ENCODE peak calls at places on chromosomes 3 and 15, in five cellular contexts. Z is cardiac fibroblast, G is HCT116, F is IMR-90, A is AG04449. N is an unnamed sample.

GRCh38 chr3:115852278-115852677 is 229.0 kb downstream of the GAP43 start:
- DNase-seq in A (no peak), Z (no peak), F (no peak), G (no peak), N (no peak)

GRCh38 chr15:88834211-88834812 is 31.1 kb downstream of the ACAN start:
- DNase-seq in F (peak; percentile 63), G (peak; percentile 22), Z (peak; percentile 45), A (peak; percentile 12), N (no peak)

GRCh38 chr15:77974416-77975331 is 102.8 kb downstream of the TBC1D2B start:
- DNase-seq in Z (no peak), G (no peak), F (no peak), A (no peak), N (no peak)

GRCh38 chr3:183287301-183287971 is 34.4 kb downstream of the B3GNT5 start:
- DNase-seq in F (peak; percentile 93), A (no peak), G (no peak), Z (peak; percentile 99), N (no peak)

GRCh38 chr15:100457201-100457600 is 71.5 kb downstream of the CERS3 start:
- DNase-seq in G (no peak), F (peak; percentile 21), A (no peak), Z (peak; percentile 28), N (peak; percentile 26)

GRCh38 chr3:129005526-129006303 is 4.6 kb downstream of the EFCC1 start:
- DNase-seq in G (no peak), A (no peak), F (peak; percentile 65), Z (no peak), N (no peak)

GRCh38 chr15:78425643-78426042 is 12.4 kb upstream of the IREB2 start:
- DNase-seq in Z (no peak), G (no peak), A (no peak), F (no peak), N (no peak)

GRCh38 chr3:196096382-196096953 is 14.6 kb upstream of the TFRC start:
- DNase-seq in Z (no peak), F (no peak), A (no peak), G (no peak), N (no peak)

GRCh38 chr3:159669024-159669476 is 319.6 kb upstream of the IL12A start:
- DNase-seq in F (peak; percentile 85), G (no peak), Z (peak; percentile 61), A (no peak), N (peak; percentile 87)

GRCh38 chr3:106945435-106945834 is 431.8 kb upstream of the CCDC54 start:
- DNase-seq in F (peak; percentile 20), Z (peak; percentile 11), G (no peak), A (no peak), N (no peak)

GRCh38 chr3:32121137-32121536 is 14.7 kb downstream of the GPD1L start:
- DNase-seq in G (no peak), A (no peak), Z (no peak), F (no peak), N (no peak)

GRCh38 chr15:43133429-43134156 is at the start of gene TMEM62:
- DNase-seq in A (no peak), Z (peak; percentile 57), F (peak; percentile 44), G (peak; percentile 76), N (no peak)

GRCh38 chr15:66046751-66047150 is 177.5 kb downstream of the RAB11A start:
- DNase-seq in A (no peak), G (no peak), F (no peak), Z (no peak), N (no peak)

DNA sequence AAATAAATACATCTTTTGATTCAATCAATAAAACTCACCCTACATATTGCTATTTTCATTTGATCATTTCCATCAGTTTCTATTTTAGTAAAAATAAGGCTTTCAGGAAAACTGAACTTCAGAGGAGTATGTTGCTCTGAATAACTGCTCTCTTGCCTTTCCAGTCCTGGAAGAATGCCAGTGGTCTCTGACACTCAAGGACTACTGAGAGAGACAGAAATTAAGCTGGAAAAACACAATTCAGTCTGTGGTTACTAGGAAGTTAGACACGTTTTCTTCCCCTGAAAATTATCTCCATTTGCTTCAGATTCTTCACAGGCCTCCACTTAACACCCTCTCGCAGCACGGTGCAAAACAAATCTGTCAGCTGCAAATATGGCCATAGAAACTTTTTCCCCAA is 353.1 kb downstream of the MAGI1 start:
- DNase-seq in Z (peak; percentile 16), A (peak; percentile 12), G (no peak), F (peak; percentile 51), N (no peak)
- TF ChIP-seq CTCF in Z (no peak), A (no peak), G (no peak), F (no peak), N (no peak)

DNA sequence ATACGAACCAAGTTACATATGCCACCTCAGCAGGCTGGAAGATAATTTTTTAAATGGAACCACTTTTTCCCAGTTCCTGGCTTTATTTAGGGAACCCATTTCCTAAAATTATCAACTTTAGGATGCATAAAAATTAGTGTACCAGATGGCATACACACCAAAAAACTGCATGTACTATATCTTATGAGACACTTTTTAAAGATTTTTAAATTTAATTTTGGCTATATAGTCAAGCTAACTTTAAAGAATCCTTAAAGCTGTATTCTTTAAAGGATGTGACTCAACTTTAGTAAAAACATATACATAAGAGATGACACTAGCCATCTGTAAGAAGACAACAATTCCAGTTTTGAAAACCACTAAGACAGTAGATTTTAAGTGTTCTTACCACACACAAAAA is 23.5 kb upstream of the SETMAR start:
- DNase-seq in F (no peak), Z (no peak), A (no peak), G (no peak), N (no peak)
- H3K4me3 ChIP-seq in F (no peak overlapping the region), Z (no peak overlapping the region), A (no peak overlapping the region), G (no peak overlapping the region), N (no peak overlapping the region)

GRCh38 chr3:194256040-194256945 is 94.8 kb downstream of the CPN2 start:
- DNase-seq in Z (no peak), G (no peak), A (no peak), F (no peak), N (no peak)

GRCh38 chr3:194255252-194256039 is 95.7 kb downstream of the CPN2 start:
- DNase-seq in A (no peak), F (no peak), G (no peak), Z (peak; percentile 61), N (no peak)

GRCh38 chr3:194253270-194253669 is 97.9 kb downstream of the CPN2 start:
- DNase-seq in A (no peak), Z (no peak), G (no peak), F (no peak), N (no peak)

GRCh38 chr3:194251891-194252560 is 99.1 kb downstream of the CPN2 start:
- DNase-seq in Z (no peak), G (no peak), F (no peak), A (no peak), N (no peak)

DNA sequence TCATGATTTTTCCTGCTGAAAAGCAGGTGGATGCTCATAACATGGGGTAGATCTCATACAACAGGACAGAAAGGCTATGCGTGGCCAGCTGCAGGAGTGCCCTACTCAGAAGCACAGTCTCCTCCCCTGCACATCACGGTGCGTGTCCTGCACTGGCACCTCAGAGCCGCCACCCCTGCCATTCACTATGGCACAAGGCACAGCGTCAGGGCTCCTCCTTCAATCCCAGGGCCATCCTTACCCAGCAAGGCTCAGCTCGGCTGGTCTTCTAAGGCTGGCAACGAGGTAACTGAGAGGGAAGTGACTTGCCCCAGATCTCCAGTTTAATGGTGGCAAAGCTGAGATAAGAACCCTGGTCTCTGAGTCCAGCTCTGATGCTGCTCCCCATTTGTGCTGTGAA is 97.1 kb downstream of the CPN2 start:
- DNase-seq in F (no peak), A (no peak), Z (no peak), G (no peak), N (no peak)
- TF ChIP-seq CTCF in F (no peak), A (no peak), Z (no peak), G (no peak), N (no peak)

DNA sequence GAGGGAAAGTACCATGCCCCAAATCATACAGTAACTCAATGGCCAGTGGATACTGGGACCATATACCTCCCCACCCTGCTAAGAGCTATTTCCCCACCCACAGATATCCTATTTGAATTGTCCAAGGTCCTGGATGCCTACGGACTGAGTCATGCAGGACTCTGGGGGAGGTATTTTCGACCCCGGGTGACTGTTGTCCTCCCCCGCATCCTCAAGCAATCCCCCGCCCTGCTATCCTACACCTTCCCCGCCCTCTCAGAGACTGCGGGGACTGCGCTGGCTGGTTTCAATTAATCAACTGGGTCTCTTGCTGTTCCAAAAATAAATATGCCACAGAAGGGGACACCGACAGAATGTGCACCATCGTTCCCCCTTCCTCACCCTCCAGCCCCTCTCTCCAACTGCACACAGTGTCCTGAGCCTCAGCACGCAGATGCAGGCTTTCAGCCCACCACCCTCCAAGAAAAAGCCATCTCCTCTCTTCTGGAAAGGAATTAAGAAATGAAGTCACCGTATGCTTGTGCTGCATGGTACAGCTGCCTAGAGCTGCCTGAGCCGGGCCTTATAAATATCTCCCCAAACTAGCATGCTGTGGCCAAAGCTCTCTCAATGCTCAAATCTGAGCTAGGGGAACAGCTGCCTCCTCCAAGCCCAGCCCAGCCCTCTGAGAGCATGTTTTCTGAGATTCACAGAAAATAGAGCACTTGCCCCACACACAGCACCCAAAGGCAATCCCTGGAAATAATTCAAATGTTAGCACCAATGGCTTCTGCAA is 8.2 kb downstream of the CAV3 start:
- DNase-seq in G (peak; percentile 42), F (peak; percentile 86), A (no peak), Z (peak; percentile 79), N (no peak)
- H3K4me3 ChIP-seq in G (peak overlapping the region; percentile 11), F (no peak overlapping the region), A (peak overlapping the region; percentile 37), Z (no peak overlapping the region), N (no peak overlapping the region)

GRCh38 chr3:65687741-65688140 is 351.0 kb downstream of the MAGI1 start:
- DNase-seq in G (no peak), Z (no peak), F (no peak), A (no peak), N (no peak)

GRCh38 chr3:65689436-65689835 is 349.3 kb downstream of the MAGI1 start:
- DNase-seq in G (no peak), F (no peak), A (no peak), Z (no peak), N (no peak)
- TF ChIP-seq CTCF in G (no peak), F (no peak), A (no peak), Z (no peak), N (peak; percentile 14)

DNA sequence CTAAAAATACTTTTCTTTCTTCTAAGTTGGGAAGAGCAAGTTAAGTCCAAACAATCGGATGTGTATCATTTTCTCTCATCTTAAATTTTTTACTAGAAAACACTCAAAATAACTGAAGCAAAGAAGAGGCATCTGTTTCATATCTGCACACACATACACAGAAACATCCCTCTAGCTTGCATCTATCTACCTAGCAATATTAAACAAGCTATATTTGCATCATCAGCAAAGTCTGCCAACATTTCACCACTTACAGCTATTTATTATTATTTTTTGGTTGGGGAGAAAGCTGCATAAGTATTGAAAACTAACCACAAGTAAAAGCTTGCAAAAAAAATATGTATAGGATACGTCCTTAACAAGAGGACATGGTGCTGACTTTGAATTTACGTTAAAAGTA is 1.9 kb downstream of the GOLIM4 start:
- DNase-seq in F (no peak), G (no peak), Z (no peak), A (no peak), N (no peak)
- H3K4me3 ChIP-seq in F (peak overlapping the region; percentile 74), G (no peak overlapping the region), Z (peak overlapping the region; percentile 95), A (peak overlapping the region; percentile 96), N (peak overlapping the region; percentile 85)

DNA sequence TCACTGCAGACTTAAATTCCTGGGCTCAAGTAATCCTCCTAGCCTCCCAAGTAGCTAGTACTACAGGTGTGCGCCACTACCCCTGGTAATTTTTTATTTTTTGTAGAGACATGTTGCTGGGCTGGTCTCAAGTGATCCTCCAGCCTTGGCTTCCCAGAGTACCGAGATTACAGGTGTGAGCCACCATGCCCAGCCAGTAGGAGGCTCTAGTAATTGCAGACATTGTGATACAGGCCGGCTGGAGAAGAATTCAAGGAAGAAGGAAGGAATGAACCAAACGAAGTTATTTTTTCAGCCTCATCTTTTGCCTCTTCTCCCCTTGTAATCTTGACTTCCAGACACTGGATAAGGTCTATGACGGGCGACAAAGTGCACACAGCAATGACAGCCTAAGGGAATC is 3.2 kb upstream of the PPP4R2 start:
- DNase-seq in G (no peak), A (no peak), Z (no peak), F (no peak), N (no peak)
- TF ChIP-seq CTCF in G (no peak), A (no peak), Z (no peak), F (no peak), N (no peak)

N was measured in epithelial cell of proximal tubule.